ENCODE peak calls at places on chromosome 5, in six cellular contexts. O is effector memory CD4-positive, alpha-beta T cell; G is stimulated activated CD4-positive, alpha-beta T cell treated with anti-CD3 and anti-CD28 coated beads, TNF-alpha, amount 100 ng/mL, for 4 hours; D is left lung; T is astrocyte of the spinal cord; V is HTR-8/SVneo. Q is an unnamed sample.

GRCh38 chr5:58462623-58463230 is 2.8 kb upstream of the PLK2 start:
- DNase-seq in O (peak), G (peak), D (no peak), T (peak), V (peak), Q (no peak)

GRCh38 chr5:137186759-137187461 is 312.2 kb downstream of the SPOCK1 start:
- DNase-seq in O (no peak), G (no peak), D (no peak), T (peak), V (peak), Q (no peak)

GRCh38 chr5:105530716-105531261 is 1968.2 kb upstream of the NUDT12 start:
- DNase-seq in O (no peak), G (no peak), D (no peak), T (no peak), V (no peak), Q (no peak)

GRCh38 chr5:1939256-1939655 is 56.5 kb upstream of the IRX4 start:
- DNase-seq in O (no peak), G (no peak), D (no peak), T (no peak), V (no peak), Q (no peak)

GRCh38 chr5:148666353-148666752 is 12.0 kb upstream of the HTR4 start:
- DNase-seq in O (no peak), G (no peak), D (no peak), T (no peak), V (no peak), Q (no peak)

GRCh38 chr5:142644127-142644526 is 41.8 kb downstream of the FGF1 start:
- DNase-seq in O (no peak), G (no peak), D (no peak), T (no peak), V (no peak), Q (no peak)

GRCh38 chr5:65873181-65873580 is 53.2 kb upstream of the ERBIN start:
- DNase-seq in O (no peak), G (no peak), D (no peak), T (peak), V (no peak), Q (no peak)

GRCh38 chr5:129438322-129438721 is 21.8 kb upstream of the ADAMTS19 start:
- DNase-seq in O (no peak), G (no peak), D (no peak), T (no peak), V (no peak), Q (no peak)

GRCh38 chr5:148790545-148791333 is 35.7 kb upstream of the ADRB2 start:
- DNase-seq in O (no peak), G (no peak), D (no peak), T (peak), V (no peak), Q (no peak)

GRCh38 chr5:158899792-158900191 is 199.9 kb downstream of the EBF1 start:
- DNase-seq in O (no peak), G (no peak), D (peak), T (no peak), V (no peak), Q (no peak)

GRCh38 chr5:176608937-176609723 is 826 bp downstream of the GPRIN1 start:
- DNase-seq in O (no peak), G (no peak), D (no peak), T (no peak), V (no peak), Q (no peak)

GRCh38 chr5:178818094-178818493 is 41.7 kb upstream of the ZNF354B start:
- DNase-seq in O (no peak), G (no peak), D (no peak), T (no peak), V (no peak), Q (no peak)

GRCh38 chr5:80961376-80962281 is 1.5 kb downstream of the RASGRF2 start:
- DNase-seq in O (no peak), G (peak), D (no peak), T (peak), V (no peak), Q (no peak)

GRCh38 chr5:172939045-172939444 is 20.2 kb upstream of the RPL26L1 start:
- DNase-seq in O (no peak), G (no peak), D (peak), T (no peak), V (no peak), Q (no peak)